ENCODE peak calls at places on chromosomes 16 and 17, in seven cellular contexts. One of them, this sample, is unnamed.

GRCh38 chr17:21358682-21359482 is 17.3 kb upstream of the KCNJ12 start:
- DNase-seq in astrocyte: no peak
- DNase-seq in kidney: peak
- DNase-seq in endodermal cell: no peak
- DNase-seq in right atrium auricular region: peak
- DNase-seq in cardiac fibroblast: no peak
- DNase-seq in fibroblast of villous mesenchyme: no peak
- DNase-seq in this sample: no peak

GRCh38 chr16:71230122-71230845 is at the start of gene HYDIN:
- DNase-seq in astrocyte: peak
- DNase-seq in kidney: peak
- DNase-seq in endodermal cell: peak
- DNase-seq in right atrium auricular region: no peak
- DNase-seq in cardiac fibroblast: peak
- DNase-seq in fibroblast of villous mesenchyme: peak
- DNase-seq in this sample: peak

GRCh38 chr17:2688351-2689342 is 22.9 kb downstream of the CLUH start:
- DNase-seq in astrocyte: no peak
- DNase-seq in kidney: peak
- DNase-seq in endodermal cell: peak
- DNase-seq in right atrium auricular region: peak
- DNase-seq in cardiac fibroblast: no peak
- DNase-seq in fibroblast of villous mesenchyme: no peak
- DNase-seq in this sample: no peak

GRCh38 chr16:12390644-12391043 is 413.0 kb downstream of the CPPED1 start:
- DNase-seq in astrocyte: peak
- DNase-seq in kidney: no peak
- DNase-seq in endodermal cell: no peak
- DNase-seq in right atrium auricular region: no peak
- DNase-seq in cardiac fibroblast: peak
- DNase-seq in fibroblast of villous mesenchyme: no peak
- DNase-seq in this sample: no peak

GRCh38 chr16:72877374-72878028 is 170.4 kb downstream of the ZFHX3 start:
- DNase-seq in astrocyte: peak
- DNase-seq in kidney: no peak
- DNase-seq in endodermal cell: peak
- DNase-seq in right atrium auricular region: no peak
- DNase-seq in cardiac fibroblast: peak
- DNase-seq in fibroblast of villous mesenchyme: peak
- DNase-seq in this sample: no peak

GRCh38 chr16:30660424-30661251 is 2.4 kb downstream of the FBRS start:
- DNase-seq in astrocyte: peak
- DNase-seq in kidney: peak
- DNase-seq in endodermal cell: no peak
- DNase-seq in right atrium auricular region: no peak
- DNase-seq in cardiac fibroblast: peak
- DNase-seq in fibroblast of villous mesenchyme: peak
- DNase-seq in this sample: no peak

GRCh38 chr17:40122944-40123810 is 1.4 kb downstream of the MSL1 start:
- DNase-seq in astrocyte: no peak
- DNase-seq in kidney: peak
- DNase-seq in endodermal cell: peak
- DNase-seq in right atrium auricular region: no peak
- DNase-seq in cardiac fibroblast: peak
- DNase-seq in fibroblast of villous mesenchyme: peak
- DNase-seq in this sample: no peak

GRCh38 chr16:49547448-49547847 is 173.8 kb downstream of the C16orf78 start:
- DNase-seq in astrocyte: no peak
- DNase-seq in kidney: no peak
- DNase-seq in endodermal cell: no peak
- DNase-seq in right atrium auricular region: no peak
- DNase-seq in cardiac fibroblast: no peak
- DNase-seq in fibroblast of villous mesenchyme: no peak
- DNase-seq in this sample: no peak

GRCh38 chr17:33664116-33664840 is 371.2 kb upstream of the ASIC2 start:
- DNase-seq in astrocyte: no peak
- DNase-seq in kidney: no peak
- DNase-seq in endodermal cell: peak
- DNase-seq in right atrium auricular region: no peak
- DNase-seq in cardiac fibroblast: no peak
- DNase-seq in fibroblast of villous mesenchyme: no peak
- DNase-seq in this sample: no peak

GRCh38 chr17:50514388-50514787 is 6.1 kb downstream of the MYCBPAP start:
- DNase-seq in astrocyte: no peak
- DNase-seq in kidney: no peak
- DNase-seq in endodermal cell: peak
- DNase-seq in right atrium auricular region: no peak
- DNase-seq in cardiac fibroblast: no peak
- DNase-seq in fibroblast of villous mesenchyme: no peak
- DNase-seq in this sample: no peak

GRCh38 chr17:32120086-32120485 is 22.2 kb upstream of the RHOT1 start:
- DNase-seq in astrocyte: no peak
- DNase-seq in kidney: no peak
- DNase-seq in endodermal cell: no peak
- DNase-seq in right atrium auricular region: no peak
- DNase-seq in cardiac fibroblast: no peak
- DNase-seq in fibroblast of villous mesenchyme: no peak
- DNase-seq in this sample: no peak

GRCh38 chr16:25135239-25135878 is 23.8 kb downstream of the LCMT1 start:
- DNase-seq in astrocyte: peak
- DNase-seq in kidney: no peak
- DNase-seq in endodermal cell: no peak
- DNase-seq in right atrium auricular region: no peak
- DNase-seq in cardiac fibroblast: peak
- DNase-seq in fibroblast of villous mesenchyme: peak
- DNase-seq in this sample: no peak

GRCh38 chr17:77842906-77843249 is 115.6 kb upstream of the TNRC6C start:
- DNase-seq in astrocyte: peak
- DNase-seq in kidney: no peak
- DNase-seq in endodermal cell: no peak
- DNase-seq in right atrium auricular region: no peak
- DNase-seq in cardiac fibroblast: no peak
- DNase-seq in fibroblast of villous mesenchyme: no peak
- DNase-seq in this sample: peak

GRCh38 chr16:50598256-50598894 is 50.2 kb downstream of the NKD1 start:
- DNase-seq in astrocyte: no peak
- DNase-seq in kidney: peak
- DNase-seq in endodermal cell: no peak
- DNase-seq in right atrium auricular region: no peak
- DNase-seq in cardiac fibroblast: no peak
- DNase-seq in fibroblast of villous mesenchyme: no peak
- DNase-seq in this sample: no peak

GRCh38 chr16:53745126-53745525 is 41.2 kb downstream of the FTO start:
- DNase-seq in astrocyte: peak
- DNase-seq in kidney: no peak
- DNase-seq in endodermal cell: no peak
- DNase-seq in right atrium auricular region: no peak
- DNase-seq in cardiac fibroblast: peak
- DNase-seq in fibroblast of villous mesenchyme: no peak
- DNase-seq in this sample: no peak

GRCh38 chr17:5555254-5555653 is 29.1 kb downstream of the NLRP1 start:
- DNase-seq in astrocyte: peak
- DNase-seq in kidney: no peak
- DNase-seq in endodermal cell: no peak
- DNase-seq in right atrium auricular region: no peak
- DNase-seq in cardiac fibroblast: peak
- DNase-seq in fibroblast of villous mesenchyme: no peak
- DNase-seq in this sample: no peak

GRCh38 chr17:82489117-82489516 is 30.4 kb upstream of the FOXK2 start:
- DNase-seq in astrocyte: peak
- DNase-seq in kidney: no peak
- DNase-seq in endodermal cell: no peak
- DNase-seq in right atrium auricular region: peak
- DNase-seq in cardiac fibroblast: peak
- DNase-seq in fibroblast of villous mesenchyme: no peak
- DNase-seq in this sample: no peak

GRCh38 chr17:32007463-32008298 is 498 bp downstream of the LRRC37B start:
- DNase-seq in astrocyte: peak
- DNase-seq in kidney: peak
- DNase-seq in endodermal cell: peak
- DNase-seq in right atrium auricular region: no peak
- DNase-seq in cardiac fibroblast: peak
- DNase-seq in fibroblast of villous mesenchyme: peak
- DNase-seq in this sample: no peak

GRCh38 chr16:71412270-71413160 is 29.3 kb downstream of the TLE7 start:
- DNase-seq in astrocyte: peak
- DNase-seq in kidney: peak
- DNase-seq in endodermal cell: peak
- DNase-seq in right atrium auricular region: peak
- DNase-seq in cardiac fibroblast: peak
- DNase-seq in fibroblast of villous mesenchyme: peak
- DNase-seq in this sample: no peak

GRCh38 chr16:75236232-75236631 is 15.2 kb downstream of the BCAR1 start:
- DNase-seq in astrocyte: no peak
- DNase-seq in kidney: no peak
- DNase-seq in endodermal cell: no peak
- DNase-seq in right atrium auricular region: no peak
- DNase-seq in cardiac fibroblast: no peak
- DNase-seq in fibroblast of villous mesenchyme: no peak
- DNase-seq in this sample: no peak

GRCh38 chr16:59683709-59684108 is 949.6 kb upstream of the GOT2 start:
- DNase-seq in astrocyte: no peak
- DNase-seq in kidney: no peak
- DNase-seq in endodermal cell: no peak
- DNase-seq in right atrium auricular region: no peak
- DNase-seq in cardiac fibroblast: peak
- DNase-seq in fibroblast of villous mesenchyme: no peak
- DNase-seq in this sample: no peak

GRCh38 chr17:73304438-73304837 is 7.4 kb downstream of the CDC42EP4 start:
- DNase-seq in astrocyte: no peak
- DNase-seq in kidney: no peak
- DNase-seq in endodermal cell: no peak
- DNase-seq in right atrium auricular region: no peak
- DNase-seq in cardiac fibroblast: no peak
- DNase-seq in fibroblast of villous mesenchyme: peak
- DNase-seq in this sample: no peak
- H3K4me3 ChIP-seq in astrocyte: no peak
- H3K4me3 ChIP-seq in kidney: no peak
- H3K4me3 ChIP-seq in endodermal cell: peak
- H3K4me3 ChIP-seq in right atrium auricular region: peak
- H3K4me3 ChIP-seq in cardiac fibroblast: no peak
- H3K4me3 ChIP-seq in fibroblast of villous mesenchyme: peak
- H3K4me3 ChIP-seq in this sample: no peak

DNA sequence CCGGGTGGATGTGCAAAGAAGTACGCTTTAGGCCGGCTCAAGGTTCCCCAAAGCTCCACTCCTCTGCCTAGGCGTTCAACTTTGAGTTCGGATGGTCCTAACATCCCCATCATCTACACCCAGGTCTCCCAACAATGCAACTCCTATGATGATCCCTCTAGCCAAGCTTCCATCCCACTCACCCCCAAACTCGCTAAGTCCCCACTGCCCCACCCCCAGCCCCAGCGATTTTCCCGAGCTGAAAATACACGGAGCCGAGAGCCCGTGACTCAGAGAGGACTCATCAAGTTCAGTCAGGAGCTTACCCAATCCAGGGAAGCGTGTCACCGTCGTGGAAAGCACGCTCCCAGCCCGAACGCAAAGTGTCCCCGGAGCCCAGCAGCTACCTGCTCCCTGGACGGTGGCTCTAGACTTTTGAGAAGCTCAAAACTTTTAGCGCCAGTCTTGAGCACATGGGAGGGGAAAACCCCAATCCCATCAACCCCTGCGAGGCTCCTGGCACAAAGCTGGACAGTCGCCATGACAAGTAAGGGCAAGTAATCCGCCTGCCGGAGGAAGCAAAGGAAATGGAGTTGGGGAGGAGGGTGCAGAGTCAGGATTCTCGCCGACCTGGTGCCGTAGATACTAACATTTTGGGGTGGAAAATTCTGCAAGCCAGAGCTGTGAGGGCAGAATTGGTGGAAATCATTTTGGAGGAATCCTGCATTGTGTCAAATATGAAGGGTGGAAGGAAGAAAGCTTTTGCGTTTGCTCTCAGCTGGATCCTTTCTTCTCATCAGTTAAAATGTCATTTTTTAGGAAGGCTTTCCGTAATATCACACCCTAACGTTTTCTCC is at the start of gene TP53:
- DNase-seq in astrocyte: peak
- DNase-seq in kidney: peak
- DNase-seq in endodermal cell: peak
- DNase-seq in right atrium auricular region: peak
- DNase-seq in cardiac fibroblast: peak
- DNase-seq in fibroblast of villous mesenchyme: peak
- DNase-seq in this sample: peak
- TF ChIP-seq CTCF in astrocyte: no peak
- TF ChIP-seq CTCF in kidney: peak
- TF ChIP-seq CTCF in endodermal cell: no peak
- TF ChIP-seq CTCF in right atrium auricular region: no peak
- TF ChIP-seq CTCF in cardiac fibroblast: peak
- TF ChIP-seq CTCF in fibroblast of villous mesenchyme: peak
- TF ChIP-seq CTCF in this sample: no peak

DNA sequence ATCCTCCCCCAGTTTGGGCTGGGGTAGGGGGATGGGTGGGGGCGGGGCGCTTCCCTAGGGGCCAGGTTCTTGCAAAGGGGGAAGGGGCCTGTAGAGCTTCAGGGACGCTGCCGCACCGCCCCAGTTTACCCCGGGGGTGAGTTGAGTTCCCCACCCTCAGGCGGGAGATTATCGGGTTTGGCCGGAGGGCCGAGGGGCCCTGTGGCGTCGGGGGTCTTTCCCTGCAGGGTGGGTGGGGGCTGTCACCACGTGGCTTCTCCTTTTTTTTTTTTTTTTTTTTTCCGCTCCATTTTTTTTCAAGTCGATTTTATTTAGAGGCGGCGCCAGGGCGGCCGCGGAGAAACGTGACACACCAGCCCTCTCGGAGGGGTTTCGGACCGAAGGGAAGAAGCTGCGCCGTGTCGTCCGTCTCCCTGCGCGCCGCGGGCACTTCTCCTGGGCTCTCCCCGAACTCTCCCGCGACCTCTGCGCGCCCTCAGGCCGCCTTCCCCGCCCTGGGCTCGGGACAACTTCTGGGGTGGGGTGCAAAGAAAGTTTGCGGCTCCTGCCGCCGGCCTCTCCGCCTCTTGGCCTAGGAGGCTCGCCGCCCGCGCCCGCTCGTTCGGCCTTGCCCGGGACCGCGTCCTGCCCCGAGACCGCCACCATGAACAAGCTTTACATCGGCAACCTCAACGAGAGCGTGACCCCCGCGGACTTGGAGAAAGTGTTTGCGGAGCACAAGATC is at the start of gene IGF2BP1:
- DNase-seq in astrocyte: no peak
- DNase-seq in kidney: no peak
- DNase-seq in endodermal cell: peak
- DNase-seq in right atrium auricular region: peak
- DNase-seq in cardiac fibroblast: peak
- DNase-seq in fibroblast of villous mesenchyme: peak
- DNase-seq in this sample: no peak
- H3K4me3 ChIP-seq in astrocyte: peak
- H3K4me3 ChIP-seq in kidney: no peak
- H3K4me3 ChIP-seq in endodermal cell: peak
- H3K4me3 ChIP-seq in right atrium auricular region: peak
- H3K4me3 ChIP-seq in cardiac fibroblast: peak
- H3K4me3 ChIP-seq in fibroblast of villous mesenchyme: peak
- H3K4me3 ChIP-seq in this sample: no peak

DNA sequence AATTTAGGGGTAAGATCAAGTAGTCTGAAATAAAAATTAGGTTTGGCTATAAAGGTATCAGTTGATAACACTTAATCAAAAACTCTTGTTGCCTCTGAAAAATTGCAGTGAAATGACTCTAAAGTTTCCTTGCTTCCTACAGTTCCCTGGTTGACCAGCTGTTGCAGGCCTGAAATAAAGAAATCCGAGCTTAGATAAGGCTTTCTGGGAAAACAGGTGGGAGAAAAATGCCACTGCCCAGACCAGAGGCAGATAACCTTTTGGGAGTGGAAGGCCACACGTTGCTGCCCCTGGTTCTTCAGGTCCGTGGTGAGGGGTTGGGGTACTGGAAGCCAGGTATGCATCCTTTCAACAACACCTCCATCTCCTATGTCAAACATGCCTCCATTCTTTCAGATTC is 111.3 kb downstream of the HS3ST3A1 start:
- DNase-seq in astrocyte: no peak
- DNase-seq in kidney: no peak
- DNase-seq in endodermal cell: no peak
- DNase-seq in right atrium auricular region: no peak
- DNase-seq in cardiac fibroblast: no peak
- DNase-seq in fibroblast of villous mesenchyme: no peak
- DNase-seq in this sample: no peak
- TF ChIP-seq CTCF in astrocyte: peak
- TF ChIP-seq CTCF in kidney: no peak
- TF ChIP-seq CTCF in endodermal cell: no peak
- TF ChIP-seq CTCF in right atrium auricular region: no peak
- TF ChIP-seq CTCF in cardiac fibroblast: no peak
- TF ChIP-seq CTCF in fibroblast of villous mesenchyme: no peak
- TF ChIP-seq CTCF in this sample: no peak